ENCODE peak calls at places on chromosome 1, in four cellular contexts. L is ovary; N is type B pancreatic cell; W is CD4-positive, alpha-beta T cell. I is an unnamed sample.
A peak's percentile ranks its signal among the peaks of the same experiment; 100 is the strongest.

GRCh38 chr1:197691816-197692215 is 83.5 kb downstream of the DENND1B start:
- DNase-seq in L (no peak), W (no peak), N (no peak), I (no peak)

GRCh38 chr1:41389009-41389408 is 27.8 kb downstream of the FOXO6 start:
- DNase-seq in L (no peak), N (no peak), W (no peak), I (no peak)

GRCh38 chr1:64087768-64088167 is 115.7 kb upstream of the UBE2U start:
- DNase-seq in L (no peak), N (no peak), W (no peak), I (no peak)

GRCh38 chr1:220927442-220927841 is 48.2 kb downstream of the HLX start:
- DNase-seq in L (no peak), W (no peak), N (no peak), I (no peak)

GRCh38 chr1:201552941-201553341 is 14.0 kb downstream of the NAV1 start:
- DNase-seq in N (no peak), L (no peak), W (no peak), I (no peak)

GRCh38 chr1:180358649-180359048 is 128.6 kb downstream of the LHX4 start:
- DNase-seq in N (no peak), L (peak; percentile 44), W (no peak), I (no peak)

GRCh38 chr1:24909388-24909898 is 20.6 kb downstream of the RUNX3 start:
- DNase-seq in N (no peak), L (no peak), W (no peak), I (peak; percentile 25)

GRCh38 chr1:118177998-118178397 is 7.0 kb downstream of the SPAG17 start:
- DNase-seq in L (no peak), N (no peak), W (no peak), I (no peak)

GRCh38 chr1:67716800-67717199 is 31.8 kb downstream of the GADD45A start:
- DNase-seq in W (no peak), N (no peak), L (no peak), I (no peak)

GRCh38 chr1:47431534-47431933 is 6.3 kb upstream of the FOXD2 start:
- DNase-seq in L (no peak), W (no peak), N (no peak), I (no peak)

GRCh38 chr1:232519186-232519585 is 110.7 kb downstream of the SIPA1L2 start:
- DNase-seq in N (no peak), L (no peak), W (no peak), I (no peak)

GRCh38 chr1:198168180-198168579 is 11.4 kb downstream of the NEK7 start:
- DNase-seq in L (no peak), N (no peak), W (no peak), I (no peak)

GRCh38 chr1:115814685-115815398 is 26.1 kb downstream of the NHLH2 start:
- DNase-seq in W (no peak), N (no peak), L (no peak), I (no peak)

DNA sequence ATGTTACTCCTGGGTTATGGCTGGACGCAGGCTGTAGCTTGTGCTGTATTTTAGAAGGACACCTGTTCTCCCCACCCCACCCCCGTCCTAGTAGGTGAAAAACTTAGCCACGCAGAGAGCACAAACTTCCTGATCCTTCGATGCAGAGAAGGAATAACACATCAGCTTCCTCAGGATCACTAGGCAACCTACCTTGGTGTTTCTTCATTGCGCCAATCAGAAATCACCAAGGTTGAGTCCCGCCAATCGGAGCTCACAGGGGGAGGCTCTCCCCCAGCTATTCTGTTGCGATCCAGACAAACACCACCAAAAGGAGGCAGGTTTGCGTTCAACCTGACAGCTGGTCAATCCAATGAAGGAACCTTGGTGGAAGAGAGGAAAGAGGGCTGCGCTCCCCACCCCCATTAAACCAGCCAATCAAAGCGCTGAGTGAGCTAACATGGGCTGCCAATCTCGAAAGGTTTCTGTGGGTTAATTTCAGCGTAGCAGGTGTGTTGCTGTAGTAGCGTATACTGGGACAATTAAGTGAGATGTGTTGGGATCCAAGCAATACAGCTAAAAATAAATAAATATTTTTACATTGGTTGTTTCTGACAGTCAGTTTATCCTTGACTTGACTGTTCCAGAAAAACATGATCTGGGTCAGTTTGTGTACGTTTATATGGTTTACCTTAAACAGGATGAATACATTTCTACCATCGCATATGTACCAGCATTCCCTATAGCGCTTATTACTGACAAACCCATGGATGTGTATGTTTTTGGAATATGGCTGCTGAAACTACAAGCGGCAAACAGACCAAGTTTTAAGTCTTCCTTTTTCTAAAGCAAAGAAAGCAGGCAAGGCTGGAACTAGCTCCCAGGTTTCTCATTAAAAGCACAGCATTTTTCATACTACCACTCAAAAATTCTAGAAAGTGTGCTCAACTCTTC is at the start of gene GOLPH3L:
- DNase-seq in W (peak; percentile 87), L (peak; percentile 89), N (peak; percentile 89), I (peak; percentile 74)
- TF ChIP-seq CTCF in W (no peak), L (no peak), N (no peak), I (no peak)

DNA sequence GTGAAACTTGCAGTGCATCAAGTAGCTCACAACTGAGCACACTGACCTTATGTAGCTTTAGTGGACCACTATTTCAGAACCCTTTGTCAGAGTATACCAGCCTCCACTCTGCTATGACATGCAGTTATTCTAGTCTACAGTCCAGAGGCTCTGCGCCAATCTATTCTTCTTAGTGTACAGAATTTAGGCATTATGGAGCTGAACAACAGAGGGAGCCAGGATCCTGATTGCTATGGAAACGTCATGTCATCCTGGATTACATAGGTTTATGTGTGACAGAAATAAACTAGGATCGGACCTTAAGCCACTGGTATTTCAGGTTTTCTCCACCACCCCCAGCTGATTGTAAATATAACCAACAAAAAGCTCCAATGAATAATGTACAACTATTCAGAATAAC is 48.1 kb upstream of the EEIG2 start:
- DNase-seq in W (no peak), N (no peak), L (no peak), I (no peak)
- TF ChIP-seq CTCF in W (no peak), N (no peak), L (no peak), I (no peak)

DNA sequence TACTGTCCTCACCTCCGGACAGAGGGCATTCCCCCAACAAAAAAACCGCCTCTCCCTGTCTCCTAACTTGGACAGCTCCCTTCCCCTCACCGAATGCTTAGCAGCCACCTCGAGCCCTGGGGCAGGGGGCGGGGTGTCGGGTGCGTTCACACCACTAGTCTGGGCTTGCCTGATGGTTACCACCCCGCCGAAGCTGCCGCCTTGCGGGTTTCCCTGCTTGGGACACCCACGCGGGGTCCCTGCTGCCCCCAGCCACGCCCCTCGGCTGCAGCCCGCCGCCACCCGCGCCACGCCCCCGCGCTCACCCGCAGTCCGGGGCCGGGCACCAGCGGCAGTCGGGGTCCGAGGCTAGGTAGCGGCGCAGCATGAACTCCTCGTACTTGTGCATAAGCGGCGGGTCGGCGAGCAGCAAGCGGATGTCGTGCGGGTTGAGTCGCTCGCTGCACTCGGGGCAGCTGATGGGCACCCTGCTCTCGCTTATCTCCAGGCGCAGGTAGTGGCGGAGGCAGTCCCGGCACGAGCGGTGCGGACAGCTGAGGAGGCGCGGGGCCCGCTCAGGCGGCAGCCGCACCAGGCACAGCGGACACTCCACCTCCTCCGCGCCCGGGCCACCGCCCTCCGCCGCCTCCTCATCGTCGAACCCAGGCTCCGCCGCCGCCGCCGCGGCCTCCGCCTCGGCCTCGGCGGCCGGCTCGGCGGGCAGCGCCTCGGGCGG is 706 bp downstream of the RNF19B start:
- DNase-seq in W (peak; percentile 51), L (peak; percentile 60), N (peak; percentile 81), I (peak; percentile 70)
- TF ChIP-seq CTCF in W (no peak), L (peak; percentile 12), N (peak; percentile 26), I (no peak)

GRCh38 chr1:27393641-27394281 is 1.3 kb downstream of the GPR3 start:
- DNase-seq in W (no peak), N (no peak), L (no peak), I (no peak)

GRCh38 chr1:27394282-27394658 is 1.8 kb downstream of the GPR3 start:
- DNase-seq in W (no peak), L (no peak), N (no peak), I (no peak)

GRCh38 chr1:27392778-27393635 is 585 bp downstream of the GPR3 start:
- DNase-seq in N (no peak), L (no peak), W (no peak), I (no peak)

GRCh38 chr1:27392096-27392777 is at the start of gene GPR3:
- DNase-seq in L (peak; percentile 91), W (peak; percentile 94), N (peak; percentile 92), I (peak; percentile 95)

GRCh38 chr1:27391511-27392095 is 819 bp upstream of the GPR3 start:
- DNase-seq in W (no peak), N (no peak), L (peak; percentile 56), I (no peak)
- TF ChIP-seq CTCF in W (no peak), N (no peak), L (no peak), I (no peak)

DNA sequence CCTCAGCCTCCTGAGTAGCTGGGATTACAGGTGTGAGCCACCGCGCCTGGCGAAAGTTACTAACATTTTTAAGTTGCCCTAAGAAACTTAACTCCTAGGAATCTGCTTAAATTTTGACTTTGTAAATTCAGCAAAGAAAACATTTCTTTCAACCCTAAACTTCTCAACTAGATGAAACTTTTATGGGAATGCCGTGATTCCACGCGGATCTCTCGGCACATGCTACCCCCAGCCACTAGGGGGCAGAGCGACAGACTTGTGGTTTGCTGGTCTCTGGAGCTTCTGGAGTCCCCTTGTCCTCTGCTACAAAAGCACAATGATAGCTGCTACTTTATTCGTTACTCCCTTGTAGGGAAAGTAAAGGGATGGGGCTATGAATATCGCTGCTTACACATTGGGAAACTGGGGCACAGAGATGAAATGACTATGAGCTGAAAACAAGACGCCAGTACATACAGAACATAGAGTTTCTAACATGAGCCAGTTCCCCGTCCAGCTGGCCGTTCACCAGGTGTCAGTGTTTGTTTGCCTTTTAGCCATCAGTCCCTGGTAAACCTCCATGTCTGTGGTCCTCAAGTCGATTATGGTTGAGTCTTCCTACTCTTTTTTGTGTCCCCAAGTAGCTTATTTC is 114.7 kb downstream of the PBX1 start:
- DNase-seq in W (no peak), N (no peak), L (no peak), I (no peak)
- TF ChIP-seq CTCF in W (no peak), N (peak; percentile 72), L (no peak), I (peak; percentile 12)

GRCh38 chr1:155596864-155597263 is 13.2 kb upstream of the MSTO1 start:
- DNase-seq in N (no peak), W (no peak), L (no peak), I (no peak)

GRCh38 chr1:155591770-155592169 is 18.2 kb upstream of the MSTO1 start:
- DNase-seq in L (no peak), W (no peak), N (no peak), I (no peak)
- TF ChIP-seq CTCF in L (peak; percentile 34), W (peak; percentile 63), N (peak; percentile 78), I (peak; percentile 68)

I was measured in natural killer cell.